ENCODE peak calls at places on chromosomes 1 and 21, in ten cellular contexts. Y, W, R, S, P, M, K, D, L and F are unnamed samples.
A peak's percentile ranks its signal among the peaks of the same experiment; 100 is the strongest.

GRCh38 chr1:44829506-44830384 is 13.3 kb downstream of the PTCH2 start:
- DNase-seq in M (peak; percentile 62), W (no peak), R (no peak), D (no peak), S (no peak), P (no peak), L (no peak), K (no peak), Y (no peak), F (no peak)

GRCh38 chr1:44315521-44315920 is 39.5 kb downstream of the ERI3 start:
- DNase-seq in M (no peak), P (no peak), W (no peak), S (no peak), L (no peak), R (no peak), K (no peak), D (no peak), Y (no peak), F (no peak)

GRCh38 chr1:21955058-21955457 is 17.9 kb upstream of the HSPG2 start:
- DNase-seq in S (peak; percentile 77), W (no peak), R (no peak), K (no peak), M (no peak), P (no peak), Y (no peak), D (peak; percentile 77), L (no peak), F (no peak)

GRCh38 chr1:117336087-117336817 is 31.0 kb upstream of the MAN1A2 start:
- DNase-seq in R (no peak), L (no peak), K (no peak), M (no peak), D (no peak), P (no peak), Y (no peak), S (no peak), W (peak; percentile 46), F (no peak)

GRCh38 chr1:37797750-37798345 is 4.2 kb downstream of the MANEAL start:
- DNase-seq in D (no peak), S (no peak), M (peak; percentile 27), W (peak; percentile 74), K (peak; percentile 19), L (no peak), Y (no peak), P (no peak), R (peak; percentile 57), F (peak; percentile 67)

GRCh38 chr1:203691454-203691853 is 64.8 kb downstream of the ATP2B4 start:
- DNase-seq in Y (no peak), W (no peak), P (no peak), D (no peak), L (no peak), R (no peak), M (no peak), K (no peak), S (no peak), F (peak; percentile 30)

GRCh38 chr1:108962681-108963051 is 618 bp downstream of the CLCC1 start:
- DNase-seq in K (peak; percentile 72), S (no peak), D (peak; percentile 26), L (peak; percentile 23), W (peak; percentile 6), R (no peak), Y (no peak), M (no peak), P (peak; percentile 76), F (no peak)

GRCh38 chr1:10292188-10292587 is 81.8 kb downstream of the KIF1B start:
- DNase-seq in K (no peak), S (no peak), R (no peak), P (no peak), Y (no peak), D (no peak), L (no peak), W (no peak), M (no peak), F (no peak)

GRCh38 chr21:37915516-37915915 is 741 bp downstream of the KCNJ6 start:
- DNase-seq in S (no peak), P (no peak), R (no peak), D (no peak), K (no peak), W (no peak), Y (no peak), M (no peak), L (no peak), F (no peak)
- H3K4me3 ChIP-seq in S (peak overlapping the region; percentile 21), P (no peak overlapping the region), R (peak overlapping the region; percentile 30), D (peak overlapping the region; percentile 21), K (peak overlapping the region; percentile 35), W (peak overlapping the region; percentile 14), Y (no peak overlapping the region), M (no peak overlapping the region), L (no peak overlapping the region), F (peak overlapping the region; percentile 36)

GRCh38 chr1:166165661-166166399 is 971 bp downstream of the FAM78B start:
- DNase-seq in P (peak; percentile 60), Y (no peak), K (no peak), L (no peak), S (peak; percentile 64), R (no peak), D (no peak), W (no peak), M (peak; percentile 76), F (no peak)

GRCh38 chr1:166167395-166167922 is 658 bp upstream of the FAM78B start:
- DNase-seq in K (no peak), Y (no peak), P (no peak), M (no peak), R (no peak), W (no peak), D (no peak), S (no peak), L (no peak), F (no peak)

GRCh38 chr1:166164995-166165660 is 1.7 kb downstream of the FAM78B start:
- DNase-seq in R (peak; percentile 22), D (peak; percentile 60), P (peak; percentile 64), M (peak; percentile 83), W (peak; percentile 28), Y (peak; percentile 47), L (peak; percentile 3), K (peak; percentile 71), S (peak; percentile 66), F (peak; percentile 88)

GRCh38 chr1:166166400-166166699 is 451 bp downstream of the FAM78B start:
- DNase-seq in W (no peak), D (peak; percentile 16), M (peak; percentile 74), S (no peak), L (no peak), R (no peak), Y (no peak), P (no peak), K (no peak), F (no peak)

DNA sequence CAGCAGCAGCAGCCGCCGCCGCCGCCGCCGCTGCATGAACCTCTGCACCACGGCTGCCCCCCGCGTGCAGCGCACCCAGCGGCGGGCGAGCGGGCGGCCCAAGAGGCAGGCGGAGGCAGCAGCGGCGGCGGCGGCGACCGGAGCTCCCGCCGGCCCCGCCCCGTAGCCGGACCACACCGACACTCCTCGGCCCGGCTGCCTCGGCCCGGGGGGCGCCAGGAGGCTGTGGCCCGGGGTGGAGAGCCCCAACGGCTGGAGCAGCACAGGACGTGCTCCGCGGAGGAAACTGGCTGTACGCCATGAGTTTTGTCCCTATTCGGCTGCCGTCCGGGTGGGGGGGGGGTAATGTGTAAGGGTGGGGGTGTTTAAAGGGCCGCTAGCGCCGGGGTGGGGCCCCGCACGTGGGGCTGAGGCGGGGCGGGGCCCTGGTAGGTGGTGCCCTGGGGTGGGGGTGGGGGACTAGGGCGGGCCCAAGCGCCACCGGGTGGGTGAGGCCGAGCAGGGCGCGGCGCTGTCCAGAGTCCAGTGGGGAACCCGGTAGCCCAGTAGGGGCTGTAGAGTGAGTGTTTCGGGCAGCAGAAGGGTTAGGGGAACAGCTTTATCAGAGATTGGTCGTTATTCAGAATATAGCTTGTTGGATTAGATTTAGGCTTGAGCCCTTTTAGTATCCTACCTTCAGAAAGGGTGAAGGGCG is at the start of gene FAM78B:
- DNase-seq in S (peak; percentile 83), D (peak; percentile 84), W (peak; percentile 7), R (no peak), M (peak; percentile 84), L (peak; percentile 16), Y (peak; percentile 97), P (peak; percentile 91), K (peak; percentile 86), F (peak; percentile 84)
- H3K27ac ChIP-seq in S (peak within 1 kb of the TSS; percentile 57), D (peak within 1 kb of the TSS; percentile 77), W (no peak within 1 kb of the TSS), R (no peak within 1 kb of the TSS), M (no peak within 1 kb of the TSS), L (no peak within 1 kb of the TSS), Y (no peak within 1 kb of the TSS), P (peak within 1 kb of the TSS; percentile 52), K (no peak within 1 kb of the TSS), F (no peak within 1 kb of the TSS)

DNA sequence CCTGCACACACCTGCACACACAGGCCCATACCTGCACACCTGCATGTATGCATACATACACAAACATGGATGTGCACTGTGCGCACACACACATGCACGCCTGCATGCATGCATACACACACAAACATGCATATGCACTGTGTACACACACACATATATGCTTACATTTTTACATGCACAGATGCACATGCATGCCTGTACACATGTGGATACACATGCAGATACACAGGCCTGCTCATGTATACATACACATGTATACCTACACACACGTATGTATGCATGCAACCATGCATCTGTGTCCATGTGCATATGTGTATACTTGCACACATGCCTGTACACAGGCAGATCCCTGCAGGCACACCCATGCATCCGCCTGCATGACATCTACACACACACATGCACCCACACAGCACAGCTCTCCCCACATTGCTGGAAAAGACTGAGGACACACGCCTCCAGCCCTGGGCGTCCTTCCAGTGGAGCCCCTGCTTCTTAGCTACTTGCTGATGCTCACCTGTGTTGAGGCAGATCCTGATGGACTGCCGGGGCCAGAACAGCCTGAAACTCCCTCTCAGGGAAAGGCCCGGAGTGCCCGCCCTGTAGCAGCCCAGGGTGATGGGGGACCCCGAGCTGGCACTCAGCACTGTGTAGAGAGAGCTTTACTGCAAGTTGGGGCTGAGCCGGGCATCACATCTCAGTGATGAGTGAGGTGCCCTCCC is 28.6 kb downstream of the KRTAP10-1 start:
- DNase-seq in W (no peak), R (no peak), M (no peak), P (no peak), L (no peak), D (no peak), Y (no peak), S (no peak), K (no peak), F (no peak)
- H3K4me3 ChIP-seq in W (no peak overlapping the region), R (no peak overlapping the region), M (no peak overlapping the region), P (no peak overlapping the region), L (no peak overlapping the region), D (no peak overlapping the region), Y (no peak overlapping the region), S (no peak overlapping the region), K (no peak overlapping the region), F (no peak overlapping the region)

DNA sequence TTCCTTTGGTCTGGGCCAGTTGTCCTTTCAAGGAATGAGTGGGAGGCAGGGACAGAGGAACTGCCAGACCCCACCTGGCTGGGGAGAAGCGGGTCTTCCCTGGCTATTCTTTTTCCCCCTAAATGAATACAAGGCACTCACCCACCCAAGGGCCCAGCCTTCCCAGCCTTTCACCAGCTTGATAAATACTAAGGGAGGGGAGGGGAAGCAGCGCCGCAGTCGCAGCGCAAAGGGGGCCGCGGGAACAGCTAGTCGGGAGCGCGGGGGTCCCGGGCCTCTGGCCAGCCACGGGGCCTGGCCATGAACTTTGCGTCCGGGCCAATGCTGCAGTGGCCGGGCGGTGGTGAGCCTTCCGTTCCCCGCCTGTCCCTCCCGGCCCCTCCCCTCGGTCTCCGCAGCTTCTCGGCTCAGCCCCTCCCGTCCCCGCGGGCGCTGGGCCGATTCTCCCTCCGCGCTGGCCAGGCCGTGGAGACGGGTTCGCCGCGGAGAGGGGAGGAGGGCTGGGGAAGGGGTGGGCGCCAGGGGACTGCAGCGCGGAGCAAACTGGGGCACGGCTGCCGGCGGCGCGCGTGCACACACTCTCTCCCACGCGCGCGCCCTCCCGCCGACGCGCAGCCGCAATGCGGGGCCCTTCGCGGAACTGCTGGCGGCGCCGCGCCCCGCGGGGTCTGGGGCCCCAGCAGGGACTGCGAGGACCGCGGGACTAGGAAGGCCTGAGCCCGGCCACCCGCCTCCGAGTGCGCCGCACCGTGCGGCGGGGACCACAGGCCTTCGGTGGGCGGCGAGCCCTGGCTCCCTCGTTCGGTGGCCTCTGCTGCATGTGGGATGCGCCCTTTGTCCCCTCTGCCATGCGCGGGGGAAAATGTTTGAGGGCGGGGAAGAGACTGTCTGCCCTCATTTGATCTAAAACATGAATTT is 91.0 kb upstream of the VAMP3 start:
- DNase-seq in D (peak; percentile 55), S (no peak), M (no peak), K (peak; percentile 76), W (peak; percentile 13), P (peak; percentile 71), Y (peak; percentile 46), L (no peak), R (no peak), F (peak; percentile 61)
- H3K27ac ChIP-seq in D (peak overlapping the region; percentile 23), S (no peak overlapping the region), M (no peak overlapping the region), K (peak overlapping the region; percentile 68), W (peak overlapping the region; percentile 21), P (peak overlapping the region; percentile 52), Y (no peak overlapping the region), L (no peak overlapping the region), R (no peak overlapping the region), F (no peak overlapping the region)